ENCODE peak calls at places on chromosomes 12 and 14, in nine cellular contexts. W, J, C, T, B, X, G, D and Q are unnamed samples.

GRCh38 chr12:127803545-127803944 is 463.4 kb upstream of the TMEM132C start:
- DNase-seq in W (no peak), J (no peak), G (no peak), X (no peak), D (no peak), T (no peak), B (no peak), C (no peak), Q (no peak)

GRCh38 chr14:99733551-99734405 is 49.7 kb downstream of the CYP46A1 start:
- DNase-seq in X (no peak), B (no peak), T (no peak), C (no peak), J (no peak), W (peak; percentile 64), G (peak; percentile 84), D (peak; percentile 73), Q (no peak)

GRCh38 chr14:104240426-104241157 is 102.2 kb downstream of the KIF26A start:
- DNase-seq in C (no peak), W (no peak), X (no peak), G (no peak), J (no peak), T (no peak), B (no peak), D (no peak), Q (no peak)

GRCh38 chr12:131604146-131604844 is 106.6 kb upstream of the SFSWAP start:
- DNase-seq in X (peak; percentile 58), J (no peak), D (no peak), C (peak; percentile 43), B (peak; percentile 53), G (no peak), W (no peak), T (peak; percentile 21), Q (no peak)

GRCh38 chr14:49691031-49691430 is 1.9 kb upstream of the KLHDC1 start:
- DNase-seq in G (no peak), D (no peak), J (no peak), B (no peak), W (no peak), T (no peak), C (no peak), X (no peak), Q (no peak)

GRCh38 chr12:1091350-1091749 is 100.3 kb downstream of the ERC1 start:
- DNase-seq in X (no peak), D (no peak), C (no peak), G (no peak), W (no peak), B (no peak), J (no peak), T (no peak), Q (no peak)

GRCh38 chr14:103239751-103240150 is 94.3 kb upstream of the EIF5 start:
- DNase-seq in G (peak; percentile 75), J (no peak), C (no peak), B (no peak), T (no peak), D (no peak), W (no peak), X (no peak), Q (no peak)

GRCh38 chr12:131617179-131617578 is 93.7 kb upstream of the SFSWAP start:
- DNase-seq in C (no peak), J (no peak), G (no peak), T (no peak), W (no peak), B (no peak), X (no peak), D (no peak), Q (no peak)

GRCh38 chr12:17666641-17667324 is 423.2 kb downstream of the RERGL start:
- DNase-seq in J (no peak), X (no peak), D (no peak), G (peak; percentile 76), T (no peak), W (no peak), B (no peak), C (no peak), Q (no peak)

GRCh38 chr14:57388072-57388471 is 2.3 kb upstream of the NAA30 start:
- DNase-seq in T (no peak), C (no peak), J (no peak), X (no peak), W (no peak), D (no peak), G (no peak), B (no peak), Q (no peak)

GRCh38 chr12:50788562-50788961 is 24.7 kb downstream of the ATF1 start:
- DNase-seq in G (no peak), J (peak; percentile 53), X (no peak), B (no peak), T (no peak), D (no peak), W (no peak), C (no peak), Q (peak; percentile 94)

GRCh38 chr12:108333898-108334699 is 5.0 kb downstream of the CMKLR1 start:
- DNase-seq in B (peak; percentile 60), C (no peak), G (no peak), J (no peak), W (no peak), T (no peak), X (peak; percentile 69), D (no peak), Q (no peak)

GRCh38 chr14:102774391-102775153 is 2.7 kb upstream of the TRAF3 start:
- DNase-seq in G (no peak), B (peak; percentile 89), D (peak; percentile 70), J (peak; percentile 57), C (peak; percentile 58), T (peak; percentile 31), W (peak; percentile 37), X (peak; percentile 84), Q (no peak)

GRCh38 chr12:122350444-122350843 is 72.0 kb downstream of the CLIP1 start:
- DNase-seq in D (no peak), W (peak; percentile 76), C (no peak), J (peak; percentile 69), T (no peak), X (no peak), G (no peak), B (no peak), Q (no peak)

GRCh38 chr12:2187195-2187963 is 134.6 kb downstream of the CACNA1C start:
- DNase-seq in D (no peak), W (no peak), T (no peak), X (no peak), B (no peak), J (no peak), G (no peak), C (no peak), Q (no peak)